ENCODE peak calls at places on chromosomes 3 and 15, in five cellular contexts. One of them, this sample, is unnamed.

GRCh38 chr15:40069178-40070165 is 30.5 kb upstream of the SRP14 start:
- DNase-seq in epithelial cell of prostate: no peak
- DNase-seq in Peyer's patch: peak; percentile 77
- DNase-seq in brain microvascular endothelial cell: no peak
- DNase-seq in HL-60: peak; percentile 51
- DNase-seq in this sample: peak; percentile 64

GRCh38 chr3:139534992-139535879 is 4.3 kb downstream of the RBP1 start:
- DNase-seq in Peyer's patch: no peak
- DNase-seq in epithelial cell of prostate: no peak
- DNase-seq in HL-60: no peak
- DNase-seq in brain microvascular endothelial cell: peak; percentile 92
- DNase-seq in this sample: no peak

GRCh38 chr15:101001056-101001455 is 81.9 kb downstream of the LRRK1 start:
- DNase-seq in epithelial cell of prostate: no peak
- DNase-seq in brain microvascular endothelial cell: no peak
- DNase-seq in HL-60: no peak
- DNase-seq in Peyer's patch: no peak
- DNase-seq in this sample: no peak

GRCh38 chr3:45777111-45777752 is 19.1 kb downstream of the SLC6A20 start:
- DNase-seq in brain microvascular endothelial cell: no peak
- DNase-seq in Peyer's patch: no peak
- DNase-seq in epithelial cell of prostate: no peak
- DNase-seq in HL-60: no peak
- DNase-seq in this sample: no peak

GRCh38 chr3:67644827-67645226 is 9.6 kb downstream of the SUCLG2 start:
- DNase-seq in epithelial cell of prostate: no peak
- DNase-seq in HL-60: no peak
- DNase-seq in brain microvascular endothelial cell: no peak
- DNase-seq in Peyer's patch: no peak
- DNase-seq in this sample: no peak

GRCh38 chr3:1805331-1805730 is 293.3 kb upstream of the CNTN4 start:
- DNase-seq in epithelial cell of prostate: peak; percentile 1
- DNase-seq in brain microvascular endothelial cell: no peak
- DNase-seq in HL-60: no peak
- DNase-seq in Peyer's patch: no peak
- DNase-seq in this sample: no peak

GRCh38 chr3:119637679-119638525 is 22.5 kb downstream of the POPDC2 start:
- DNase-seq in Peyer's patch: no peak
- DNase-seq in HL-60: peak; percentile 54
- DNase-seq in brain microvascular endothelial cell: peak; percentile 83
- DNase-seq in epithelial cell of prostate: peak; percentile 63
- DNase-seq in this sample: no peak

GRCh38 chr15:80234883-80235282 is 17.1 kb downstream of the CTXND1 start:
- DNase-seq in epithelial cell of prostate: no peak
- DNase-seq in Peyer's patch: peak; percentile 38
- DNase-seq in brain microvascular endothelial cell: no peak
- DNase-seq in HL-60: peak; percentile 33
- DNase-seq in this sample: peak; percentile 86

GRCh38 chr15:43881944-43882343 is 55.1 kb downstream of the WDR76 start:
- DNase-seq in brain microvascular endothelial cell: no peak
- DNase-seq in epithelial cell of prostate: no peak
- DNase-seq in HL-60: no peak
- DNase-seq in Peyer's patch: no peak
- DNase-seq in this sample: no peak

GRCh38 chr3:188950832-188951489 is 220.8 kb upstream of the TPRG1 start:
- DNase-seq in Peyer's patch: no peak
- DNase-seq in brain microvascular endothelial cell: peak; percentile 99
- DNase-seq in epithelial cell of prostate: peak; percentile 78
- DNase-seq in HL-60: no peak
- DNase-seq in this sample: no peak

GRCh38 chr3:36227982-36228381 is 152.3 kb upstream of the STAC start:
- DNase-seq in HL-60: no peak
- DNase-seq in brain microvascular endothelial cell: no peak
- DNase-seq in Peyer's patch: no peak
- DNase-seq in epithelial cell of prostate: no peak
- DNase-seq in this sample: no peak

GRCh38 chr15:59556405-59556804 is 55.2 kb upstream of the GCNT3 start:
- DNase-seq in brain microvascular endothelial cell: no peak
- DNase-seq in HL-60: no peak
- DNase-seq in epithelial cell of prostate: no peak
- DNase-seq in Peyer's patch: no peak
- DNase-seq in this sample: no peak

GRCh38 chr3:184377374-184377773 is 633 bp downstream of the THPO start:
- DNase-seq in epithelial cell of prostate: no peak
- DNase-seq in brain microvascular endothelial cell: no peak
- DNase-seq in HL-60: no peak
- DNase-seq in Peyer's patch: no peak
- DNase-seq in this sample: peak; percentile 66

GRCh38 chr3:146156801-146157310 is 4.1 kb downstream of the PLOD2 start:
- DNase-seq in brain microvascular endothelial cell: no peak
- DNase-seq in epithelial cell of prostate: no peak
- DNase-seq in Peyer's patch: no peak
- DNase-seq in HL-60: no peak
- DNase-seq in this sample: no peak

GRCh38 chr3:16240229-16241023 is 24.3 kb downstream of the DPH3 start:
- DNase-seq in brain microvascular endothelial cell: peak; percentile 46
- DNase-seq in Peyer's patch: no peak
- DNase-seq in HL-60: no peak
- DNase-seq in epithelial cell of prostate: no peak
- DNase-seq in this sample: no peak

GRCh38 chr3:30269751-30270445 is 336.5 kb upstream of the TGFBR2 start:
- DNase-seq in Peyer's patch: peak; percentile 61
- DNase-seq in brain microvascular endothelial cell: no peak
- DNase-seq in HL-60: no peak
- DNase-seq in epithelial cell of prostate: no peak
- DNase-seq in this sample: peak; percentile 54

GRCh38 chr3:151431940-151432339 is 28.9 kb downstream of the IGSF10 start:
- DNase-seq in epithelial cell of prostate: peak; percentile 77
- DNase-seq in Peyer's patch: no peak
- DNase-seq in brain microvascular endothelial cell: peak; percentile 91
- DNase-seq in HL-60: no peak
- DNase-seq in this sample: peak; percentile 90

GRCh38 chr3:38117748-38118420 is 19.0 kb downstream of the ACAA1 start:
- DNase-seq in Peyer's patch: peak; percentile 64
- DNase-seq in brain microvascular endothelial cell: peak; percentile 60
- DNase-seq in HL-60: peak; percentile 88
- DNase-seq in epithelial cell of prostate: no peak
- DNase-seq in this sample: peak; percentile 93

GRCh38 chr3:130963444-130963843 is 63.2 kb downstream of the ASTE1 start:
- DNase-seq in HL-60: no peak
- DNase-seq in brain microvascular endothelial cell: peak; percentile 19
- DNase-seq in epithelial cell of prostate: no peak
- DNase-seq in Peyer's patch: no peak
- DNase-seq in this sample: no peak

GRCh38 chr3:144364797-144365196 is 393.2 kb downstream of the DIPK2A start:
- DNase-seq in epithelial cell of prostate: no peak
- DNase-seq in Peyer's patch: no peak
- DNase-seq in brain microvascular endothelial cell: peak; percentile 37
- DNase-seq in HL-60: no peak
- DNase-seq in this sample: no peak

GRCh38 chr3:59017617-59017984 is 32.2 kb downstream of the CFAP20DC start:
- DNase-seq in Peyer's patch: no peak
- DNase-seq in epithelial cell of prostate: no peak
- DNase-seq in brain microvascular endothelial cell: no peak
- DNase-seq in HL-60: no peak
- DNase-seq in this sample: no peak

GRCh38 chr3:141442421-141442820 is 44.4 kb upstream of the RASA2 start:
- DNase-seq in HL-60: no peak
- DNase-seq in brain microvascular endothelial cell: no peak
- DNase-seq in epithelial cell of prostate: no peak
- DNase-seq in Peyer's patch: no peak
- DNase-seq in this sample: no peak

GRCh38 chr3:110164632-110165240 is 827.4 kb upstream of the DPPA4 start:
- DNase-seq in epithelial cell of prostate: no peak
- DNase-seq in HL-60: no peak
- DNase-seq in brain microvascular endothelial cell: no peak
- DNase-seq in Peyer's patch: no peak
- DNase-seq in this sample: no peak

GRCh38 chr3:140472621-140473020 is 205.2 kb upstream of the TRIM42 start:
- DNase-seq in epithelial cell of prostate: peak; percentile 44
- DNase-seq in brain microvascular endothelial cell: peak; percentile 18
- DNase-seq in HL-60: no peak
- DNase-seq in Peyer's patch: no peak
- DNase-seq in this sample: no peak

GRCh38 chr15:64444836-64445235 is 15.5 kb upstream of the ZNF609 start:
- DNase-seq in Peyer's patch: no peak
- DNase-seq in brain microvascular endothelial cell: no peak
- DNase-seq in epithelial cell of prostate: no peak
- DNase-seq in HL-60: no peak
- DNase-seq in this sample: no peak

GRCh38 chr15:64441852-64442251 is 18.5 kb upstream of the ZNF609 start:
- DNase-seq in Peyer's patch: no peak
- DNase-seq in epithelial cell of prostate: no peak
- DNase-seq in brain microvascular endothelial cell: no peak
- DNase-seq in HL-60: no peak
- DNase-seq in this sample: no peak

GRCh38 chr15:64447536-64448315 is 12.7 kb upstream of the ZNF609 start:
- DNase-seq in Peyer's patch: no peak
- DNase-seq in brain microvascular endothelial cell: no peak
- DNase-seq in epithelial cell of prostate: no peak
- DNase-seq in HL-60: peak; percentile 56
- DNase-seq in this sample: no peak

GRCh38 chr15:64443016-64443415 is 17.4 kb upstream of the ZNF609 start:
- DNase-seq in Peyer's patch: no peak
- DNase-seq in epithelial cell of prostate: no peak
- DNase-seq in HL-60: no peak
- DNase-seq in brain microvascular endothelial cell: no peak
- DNase-seq in this sample: no peak

DNA sequence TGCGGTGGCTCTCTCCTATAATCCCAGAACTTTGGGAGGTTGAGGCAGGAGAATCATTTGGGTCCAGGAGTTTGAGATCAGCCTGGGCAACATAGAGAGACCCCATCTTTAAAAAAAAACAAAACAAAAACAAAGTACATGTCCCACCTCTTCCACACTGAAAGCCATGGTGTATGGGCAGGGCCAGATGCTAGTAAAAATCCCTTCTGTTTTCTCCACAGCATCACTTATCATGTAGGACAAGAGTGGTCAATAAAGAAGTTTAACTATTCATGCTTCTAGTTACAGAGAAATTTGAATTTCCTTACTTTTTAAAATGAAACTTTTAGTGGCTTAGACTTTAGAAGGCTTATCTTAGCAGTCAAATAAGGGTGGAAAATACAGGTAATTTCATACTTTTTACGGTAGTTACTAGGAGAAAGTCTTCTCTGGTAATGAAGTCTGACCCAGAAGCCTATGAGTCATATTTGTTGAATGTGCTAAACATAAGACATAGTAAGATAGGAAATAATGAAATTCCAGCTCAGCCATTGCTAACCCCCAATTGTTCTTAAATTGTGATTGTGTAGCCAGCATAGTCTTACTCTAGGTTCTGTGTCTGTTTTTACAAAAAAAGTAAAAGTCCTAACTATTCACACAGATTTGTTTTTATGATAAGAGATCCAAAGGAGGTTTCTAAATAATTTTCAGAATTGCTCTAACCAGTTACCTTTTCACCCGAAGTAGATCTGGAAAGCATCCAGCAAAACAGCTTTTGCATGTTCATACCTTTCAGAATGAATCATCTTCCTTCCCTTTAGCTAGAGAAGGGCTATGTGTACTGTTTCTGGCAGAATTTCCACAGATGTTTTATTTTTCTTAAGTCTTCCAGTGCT is 16.4 kb upstream of the ZNF609 start:
- DNase-seq in epithelial cell of prostate: peak; percentile 59
- DNase-seq in brain microvascular endothelial cell: peak; percentile 69
- DNase-seq in Peyer's patch: no peak
- DNase-seq in HL-60: peak; percentile 4
- DNase-seq in this sample: no peak
- H3K27ac ChIP-seq in epithelial cell of prostate: peak overlapping the region; percentile 76
- H3K27ac ChIP-seq in brain microvascular endothelial cell: peak overlapping the region; percentile 80
- H3K27ac ChIP-seq in Peyer's patch: peak overlapping the region; percentile 7
- H3K27ac ChIP-seq in HL-60: no peak overlapping the region
- H3K27ac ChIP-seq in this sample: peak overlapping the region; percentile 37

GRCh38 chr3:101680466-101680865 is 3.5 kb upstream of the ZBTB11 start:
- DNase-seq in brain microvascular endothelial cell: no peak
- DNase-seq in epithelial cell of prostate: no peak
- DNase-seq in HL-60: no peak
- DNase-seq in Peyer's patch: no peak
- DNase-seq in this sample: no peak

GRCh38 chr3:101689291-101689690 is 2.8 kb upstream of the RPL24 start:
- DNase-seq in brain microvascular endothelial cell: no peak
- DNase-seq in HL-60: peak; percentile 63
- DNase-seq in epithelial cell of prostate: no peak
- DNase-seq in Peyer's patch: no peak
- DNase-seq in this sample: no peak

GRCh38 chr3:101687142-101687931 is 819 bp upstream of the RPL24 start:
- DNase-seq in epithelial cell of prostate: no peak
- DNase-seq in Peyer's patch: no peak
- DNase-seq in brain microvascular endothelial cell: no peak
- DNase-seq in HL-60: peak; percentile 23
- DNase-seq in this sample: no peak

GRCh38 chr3:101685870-101686307 is 629 bp downstream of the RPL24 start:
- DNase-seq in Peyer's patch: no peak
- DNase-seq in epithelial cell of prostate: no peak
- DNase-seq in brain microvascular endothelial cell: no peak
- DNase-seq in HL-60: no peak
- DNase-seq in this sample: peak; percentile 62

GRCh38 chr3:101685050-101685400 is 1.5 kb downstream of the RPL24 start:
- DNase-seq in Peyer's patch: no peak
- DNase-seq in epithelial cell of prostate: no peak
- DNase-seq in brain microvascular endothelial cell: no peak
- DNase-seq in HL-60: no peak
- DNase-seq in this sample: no peak
- H3K27ac ChIP-seq in Peyer's patch: peak overlapping the region; percentile 95
- H3K27ac ChIP-seq in epithelial cell of prostate: peak overlapping the region; percentile 96
- H3K27ac ChIP-seq in brain microvascular endothelial cell: peak overlapping the region; percentile 94
- H3K27ac ChIP-seq in HL-60: peak overlapping the region; percentile 95
- H3K27ac ChIP-seq in this sample: peak overlapping the region; percentile 84

GRCh38 chr15:82275410-82275809 is 12.8 kb downstream of the SAXO2 start:
- DNase-seq in brain microvascular endothelial cell: no peak
- DNase-seq in Peyer's patch: no peak
- DNase-seq in epithelial cell of prostate: no peak
- DNase-seq in HL-60: no peak
- DNase-seq in this sample: no peak
- H3K27ac ChIP-seq in brain microvascular endothelial cell: no peak overlapping the region
- H3K27ac ChIP-seq in Peyer's patch: no peak overlapping the region
- H3K27ac ChIP-seq in epithelial cell of prostate: no peak overlapping the region
- H3K27ac ChIP-seq in HL-60: no peak overlapping the region
- H3K27ac ChIP-seq in this sample: no peak overlapping the region

GRCh38 chr15:68335655-68336054 is 58.1 kb downstream of the FEM1B start:
- DNase-seq in HL-60: no peak
- DNase-seq in brain microvascular endothelial cell: no peak
- DNase-seq in Peyer's patch: no peak
- DNase-seq in epithelial cell of prostate: no peak
- DNase-seq in this sample: no peak
- H3K27ac ChIP-seq in HL-60: no peak overlapping the region
- H3K27ac ChIP-seq in brain microvascular endothelial cell: no peak overlapping the region
- H3K27ac ChIP-seq in Peyer's patch: no peak overlapping the region
- H3K27ac ChIP-seq in epithelial cell of prostate: no peak overlapping the region
- H3K27ac ChIP-seq in this sample: no peak overlapping the region

GRCh38 chr15:34297059-34297458 is 40.5 kb downstream of the SLC12A6 start:
- DNase-seq in epithelial cell of prostate: no peak
- DNase-seq in brain microvascular endothelial cell: no peak
- DNase-seq in Peyer's patch: no peak
- DNase-seq in HL-60: no peak
- DNase-seq in this sample: no peak
- H3K27ac ChIP-seq in epithelial cell of prostate: no peak overlapping the region
- H3K27ac ChIP-seq in brain microvascular endothelial cell: no peak overlapping the region
- H3K27ac ChIP-seq in Peyer's patch: no peak overlapping the region
- H3K27ac ChIP-seq in HL-60: no peak overlapping the region
- H3K27ac ChIP-seq in this sample: no peak overlapping the region

This sample was measured in Karpas-422.